ENCODE peak calls at places on chromosomes 3 and 15, in six cellular contexts. Z, G, B, W, R and O are unnamed samples.

GRCh38 chr3:149417174-149417573 is 39.7 kb upstream of the TM4SF1 start:
- DNase-seq in Z (no peak), G (no peak), B (no peak), W (no peak), R (peak; percentile 39), O (no peak)

GRCh38 chr3:61663728-61664492 is 102.5 kb downstream of the PTPRG start:
- DNase-seq in Z (no peak), G (no peak), B (no peak), W (no peak), R (no peak), O (peak; percentile 89)

GRCh38 chr3:129015388-129016105 is 14.4 kb downstream of the EFCC1 start:
- DNase-seq in Z (no peak), G (no peak), B (no peak), W (no peak), R (no peak), O (no peak)

GRCh38 chr15:82298520-82298919 is 35.9 kb downstream of the SAXO2 start:
- DNase-seq in Z (no peak), G (no peak), B (no peak), W (peak; percentile 62), R (no peak), O (no peak)

GRCh38 chr15:64942356-64942755 is 30.7 kb downstream of the ANKDD1A start:
- DNase-seq in Z (no peak), G (no peak), B (no peak), W (no peak), R (no peak), O (no peak)

GRCh38 chr3:46298871-46299607 is 54.9 kb upstream of the CCR2 start:
- DNase-seq in Z (no peak), G (no peak), B (no peak), W (no peak), R (peak; percentile 32), O (no peak)

GRCh38 chr15:33022629-33023028 is 171.9 kb downstream of the FMN1 start:
- DNase-seq in Z (no peak), G (peak; percentile 34), B (no peak), W (no peak), R (no peak), O (peak; percentile 62)

GRCh38 chr3:49723301-49723630 is 485 bp downstream of the GMPPB start:
- DNase-seq in Z (no peak), G (peak; percentile 88), B (peak; percentile 53), W (no peak), R (peak; percentile 74), O (peak; percentile 45)

GRCh38 chr3:16148783-16149182 is 25.7 kb upstream of the GALNT15 start:
- DNase-seq in Z (peak; percentile 91), G (no peak), B (no peak), W (peak; percentile 96), R (no peak), O (peak; percentile 84)

GRCh38 chr15:74129411-74130088 is 836 bp upstream of the ISLR2 start:
- DNase-seq in Z (no peak), G (no peak), B (no peak), W (no peak), R (no peak), O (no peak)

GRCh38 chr3:192449036-192449435 is 278.3 kb downstream of the FGF12 start:
- DNase-seq in Z (no peak), G (no peak), B (no peak), W (no peak), R (no peak), O (peak; percentile 17)
- TF ChIP-seq CTCF in Z (no peak), G (peak; percentile 22), B (no peak), W (no peak), R (no peak), O (peak; percentile 25)

DNA sequence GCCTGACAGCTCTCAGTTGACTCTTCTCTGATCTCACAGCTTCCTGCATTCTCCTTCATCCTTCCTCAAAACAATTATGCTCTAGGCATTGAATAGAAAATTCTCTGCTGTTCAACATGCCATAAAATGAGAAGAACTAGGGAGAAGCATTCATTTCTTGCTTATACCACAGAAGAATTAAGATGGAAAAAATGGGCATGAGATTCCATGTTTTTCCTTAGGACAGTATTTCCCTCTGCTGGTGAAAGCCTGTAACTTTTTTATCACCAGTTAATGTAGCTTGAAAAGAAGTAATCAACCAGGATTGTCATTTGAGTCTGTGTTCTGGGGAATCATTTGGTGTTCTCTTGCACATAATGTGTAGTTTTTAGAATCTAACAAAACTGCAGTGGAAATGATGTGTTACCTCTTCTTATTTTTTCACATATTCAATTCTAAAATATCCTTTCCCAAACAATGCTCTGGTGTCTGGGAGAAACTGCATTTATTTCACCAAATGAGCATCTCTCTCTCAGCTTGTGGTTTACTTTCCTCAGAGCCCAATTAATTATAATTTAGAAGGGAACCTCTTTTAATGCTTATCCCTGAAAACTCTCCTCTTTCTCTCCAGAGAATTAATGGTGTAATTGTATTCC is 92.8 kb upstream of the DCBLD2 start:
- DNase-seq in Z (no peak), G (no peak), B (no peak), W (no peak), R (no peak), O (peak; percentile 55)
- TF ChIP-seq CTCF in Z (peak; percentile 42), G (peak; percentile 27), B (peak; percentile 89), W (peak; percentile 61), R (no peak), O (peak; percentile 53)

GRCh38 chr3:108552267-108553159 is 36.7 kb downstream of the CIP2A start:
- DNase-seq in Z (no peak), G (no peak), B (no peak), W (no peak), R (peak; percentile 6), O (peak; percentile 61)
- TF ChIP-seq CTCF in Z (peak; percentile 14), G (peak; percentile 16), B (peak; percentile 64), W (peak; percentile 62), R (peak; percentile 40), O (peak; percentile 40)

DNA sequence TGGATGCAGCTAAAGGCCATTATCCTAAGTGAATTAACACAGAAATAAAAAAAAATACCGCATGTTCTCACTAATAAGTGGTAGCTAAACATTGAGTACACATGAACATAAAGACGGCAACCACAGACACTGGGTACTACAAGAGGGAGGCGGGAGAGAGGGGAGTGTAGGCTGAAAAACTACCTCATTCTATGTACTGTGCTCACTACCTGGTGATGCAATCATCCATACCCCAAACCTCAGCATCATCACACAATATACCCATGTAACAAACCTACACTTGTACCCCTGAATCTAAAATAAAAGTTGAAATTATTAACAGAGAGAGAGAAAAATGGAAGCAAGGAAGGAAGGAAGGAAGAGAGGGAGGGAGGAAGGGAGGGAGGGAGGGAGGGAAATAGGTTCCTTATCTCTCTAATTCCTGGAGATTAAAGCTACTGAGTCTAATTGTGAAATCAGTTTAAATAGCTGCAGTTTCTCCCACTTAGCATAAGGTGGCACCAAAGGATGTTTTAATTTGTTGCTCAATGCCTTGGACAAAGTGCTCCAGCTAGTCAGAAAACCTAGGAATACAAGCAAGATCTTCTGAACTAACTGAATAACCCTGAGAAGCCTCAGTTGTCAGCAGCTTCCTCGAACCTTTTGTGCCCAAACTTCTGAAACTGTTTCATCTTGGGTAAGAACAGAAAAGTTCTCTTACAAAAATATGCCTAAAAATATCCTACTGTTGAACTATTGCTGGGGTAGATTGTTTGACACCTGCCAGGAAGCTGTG is 79.4 kb upstream of the ATP11B start:
- DNase-seq in Z (no peak), G (no peak), B (no peak), W (no peak), R (peak; percentile 58), O (peak; percentile 77)
- TF ChIP-seq CTCF in Z (no peak), G (peak; percentile 34), B (peak; percentile 65), W (peak; percentile 57), R (peak; percentile 74), O (peak; percentile 68)

GRCh38 chr3:169764453-169765280 is at the start of gene TERC:
- DNase-seq in Z (peak; percentile 96), G (peak; percentile 92), B (peak; percentile 90), W (peak; percentile 98), R (peak; percentile 86), O (peak; percentile 95)
- TF ChIP-seq CTCF in Z (no peak), G (no peak), B (no peak), W (no peak), R (no peak), O (no peak)